ENCODE peak calls at places on chromosomes 16 and 17, in six cellular contexts. One of them, this sample, is unnamed.

GRCh38 chr16:10787304-10787703 is 31.3 kb downstream of the TVP23A start:
- DNase-seq in PC-9: no peak
- DNase-seq in A549: no peak
- DNase-seq in thoracic aorta: no peak
- DNase-seq in mammary epithelial cell: no peak
- DNase-seq in CD8-positive, alpha-beta T cell: no peak
- DNase-seq in this sample: no peak

GRCh38 chr17:41315814-41316430 is 412 bp upstream of the KRTAP17-1 start:
- DNase-seq in thoracic aorta: no peak
- DNase-seq in PC-9: no peak
- DNase-seq in A549: no peak
- DNase-seq in CD8-positive, alpha-beta T cell: no peak
- DNase-seq in mammary epithelial cell: peak
- DNase-seq in this sample: peak

GRCh38 chr16:9235837-9236236 is 144.4 kb downstream of the HAPSTR1 start:
- DNase-seq in CD8-positive, alpha-beta T cell: no peak
- DNase-seq in A549: no peak
- DNase-seq in mammary epithelial cell: no peak
- DNase-seq in PC-9: no peak
- DNase-seq in thoracic aorta: no peak
- DNase-seq in this sample: no peak

GRCh38 chr16:68658258-68658973 is 13.3 kb downstream of the CDH3 start:
- DNase-seq in thoracic aorta: no peak
- DNase-seq in PC-9: peak
- DNase-seq in mammary epithelial cell: peak
- DNase-seq in CD8-positive, alpha-beta T cell: no peak
- DNase-seq in A549: peak
- DNase-seq in this sample: peak

GRCh38 chr17:79921411-79922160 is 82.3 kb upstream of the CBX4 start:
- DNase-seq in CD8-positive, alpha-beta T cell: no peak
- DNase-seq in A549: no peak
- DNase-seq in PC-9: no peak
- DNase-seq in mammary epithelial cell: no peak
- DNase-seq in thoracic aorta: no peak
- DNase-seq in this sample: no peak

GRCh38 chr17:73900516-73900915 is 256.3 kb upstream of the SDK2 start:
- DNase-seq in A549: no peak
- DNase-seq in PC-9: no peak
- DNase-seq in thoracic aorta: no peak
- DNase-seq in CD8-positive, alpha-beta T cell: no peak
- DNase-seq in mammary epithelial cell: no peak
- DNase-seq in this sample: no peak

GRCh38 chr17:39408360-39408759 is 6.9 kb upstream of the FBXL20 start:
- DNase-seq in CD8-positive, alpha-beta T cell: no peak
- DNase-seq in thoracic aorta: no peak
- DNase-seq in PC-9: no peak
- DNase-seq in A549: no peak
- DNase-seq in mammary epithelial cell: no peak
- DNase-seq in this sample: no peak

GRCh38 chr17:28878981-28879380 is 18.6 kb downstream of the FLOT2 start:
- DNase-seq in CD8-positive, alpha-beta T cell: no peak
- DNase-seq in PC-9: peak
- DNase-seq in mammary epithelial cell: peak
- DNase-seq in thoracic aorta: no peak
- DNase-seq in A549: peak
- DNase-seq in this sample: no peak

GRCh38 chr17:50565559-50566350 is 5.2 kb downstream of the CACNA1G start:
- DNase-seq in PC-9: no peak
- DNase-seq in mammary epithelial cell: no peak
- DNase-seq in A549: peak
- DNase-seq in thoracic aorta: no peak
- DNase-seq in CD8-positive, alpha-beta T cell: no peak
- DNase-seq in this sample: no peak

GRCh38 chr16:22397459-22397858 is 23.0 kb upstream of the CDR2 start:
- DNase-seq in CD8-positive, alpha-beta T cell: no peak
- DNase-seq in PC-9: peak
- DNase-seq in A549: no peak
- DNase-seq in thoracic aorta: no peak
- DNase-seq in mammary epithelial cell: peak
- DNase-seq in this sample: peak

GRCh38 chr16:450385-450784 is 24.9 kb downstream of the RAB11FIP3 start:
- DNase-seq in CD8-positive, alpha-beta T cell: no peak
- DNase-seq in PC-9: no peak
- DNase-seq in mammary epithelial cell: no peak
- DNase-seq in A549: no peak
- DNase-seq in thoracic aorta: no peak
- DNase-seq in this sample: no peak

GRCh38 chr16:35599429-35600165 is 2140.2 kb downstream of the TP53TG3F start:
- DNase-seq in PC-9: no peak
- DNase-seq in mammary epithelial cell: no peak
- DNase-seq in CD8-positive, alpha-beta T cell: no peak
- DNase-seq in A549: no peak
- DNase-seq in thoracic aorta: no peak
- DNase-seq in this sample: no peak

GRCh38 chr17:6660765-6661463 is 9.4 kb downstream of the C17orf100 start:
- DNase-seq in CD8-positive, alpha-beta T cell: no peak
- DNase-seq in PC-9: no peak
- DNase-seq in thoracic aorta: no peak
- DNase-seq in mammary epithelial cell: no peak
- DNase-seq in A549: no peak
- DNase-seq in this sample: no peak

GRCh38 chr17:7476474-7476873 is 3.0 kb downstream of the ZBTB4 start:
- DNase-seq in mammary epithelial cell: peak
- DNase-seq in CD8-positive, alpha-beta T cell: no peak
- DNase-seq in PC-9: peak
- DNase-seq in thoracic aorta: no peak
- DNase-seq in A549: peak
- DNase-seq in this sample: peak

GRCh38 chr16:58025351-58026138 is at the start of gene MMP15:
- DNase-seq in mammary epithelial cell: peak
- DNase-seq in thoracic aorta: no peak
- DNase-seq in PC-9: peak
- DNase-seq in A549: peak
- DNase-seq in CD8-positive, alpha-beta T cell: peak
- DNase-seq in this sample: peak

GRCh38 chr17:21125862-21126261 is 902 bp upstream of the DHRS7B start:
- DNase-seq in mammary epithelial cell: no peak
- DNase-seq in PC-9: no peak
- DNase-seq in thoracic aorta: no peak
- DNase-seq in A549: no peak
- DNase-seq in CD8-positive, alpha-beta T cell: peak
- DNase-seq in this sample: no peak

GRCh38 chr16:74732951-74733350 is 32.3 kb upstream of the MLKL start:
- DNase-seq in CD8-positive, alpha-beta T cell: no peak
- DNase-seq in A549: no peak
- DNase-seq in mammary epithelial cell: no peak
- DNase-seq in thoracic aorta: no peak
- DNase-seq in PC-9: no peak
- DNase-seq in this sample: no peak

GRCh38 chr16:9297437-9298113 is 206.1 kb downstream of the HAPSTR1 start:
- DNase-seq in CD8-positive, alpha-beta T cell: no peak
- DNase-seq in A549: peak
- DNase-seq in mammary epithelial cell: no peak
- DNase-seq in thoracic aorta: no peak
- DNase-seq in PC-9: peak
- DNase-seq in this sample: no peak

GRCh38 chr17:58403312-58403711 is 14.0 kb downstream of the RNF43 start:
- DNase-seq in PC-9: no peak
- DNase-seq in A549: no peak
- DNase-seq in thoracic aorta: no peak
- DNase-seq in mammary epithelial cell: peak
- DNase-seq in CD8-positive, alpha-beta T cell: no peak
- DNase-seq in this sample: no peak

GRCh38 chr16:11138769-11139623 is 117.0 kb downstream of the SOCS1 start:
- DNase-seq in A549: no peak
- DNase-seq in PC-9: no peak
- DNase-seq in CD8-positive, alpha-beta T cell: no peak
- DNase-seq in mammary epithelial cell: no peak
- DNase-seq in thoracic aorta: no peak
- DNase-seq in this sample: no peak

GRCh38 chr17:76716146-76716833 is 5.5 kb upstream of the MXRA7 start:
- DNase-seq in A549: no peak
- DNase-seq in mammary epithelial cell: peak
- DNase-seq in CD8-positive, alpha-beta T cell: peak
- DNase-seq in PC-9: no peak
- DNase-seq in thoracic aorta: no peak
- DNase-seq in this sample: no peak

GRCh38 chr17:4082136-4082924 is 60.5 kb downstream of the ZZEF1 start:
- DNase-seq in thoracic aorta: no peak
- DNase-seq in PC-9: no peak
- DNase-seq in A549: no peak
- DNase-seq in CD8-positive, alpha-beta T cell: no peak
- DNase-seq in mammary epithelial cell: no peak
- DNase-seq in this sample: no peak

GRCh38 chr17:50708050-50709000 is 611 bp upstream of the ANKRD40 start:
- DNase-seq in mammary epithelial cell: no peak
- DNase-seq in PC-9: no peak
- DNase-seq in A549: no peak
- DNase-seq in thoracic aorta: no peak
- DNase-seq in CD8-positive, alpha-beta T cell: no peak
- DNase-seq in this sample: no peak

GRCh38 chr16:82264781-82265180 is 94.8 kb upstream of the MPHOSPH6 start:
- DNase-seq in CD8-positive, alpha-beta T cell: no peak
- DNase-seq in thoracic aorta: no peak
- DNase-seq in mammary epithelial cell: no peak
- DNase-seq in PC-9: no peak
- DNase-seq in A549: no peak
- DNase-seq in this sample: no peak

GRCh38 chr17:63039899-63040602 is 74.0 kb downstream of the TANC2 start:
- DNase-seq in PC-9: no peak
- DNase-seq in A549: peak
- DNase-seq in mammary epithelial cell: peak
- DNase-seq in CD8-positive, alpha-beta T cell: no peak
- DNase-seq in thoracic aorta: no peak
- DNase-seq in this sample: peak

GRCh38 chr16:3223913-3224515 is 10.9 kb downstream of the ZNF200 start:
- DNase-seq in PC-9: no peak
- DNase-seq in CD8-positive, alpha-beta T cell: no peak
- DNase-seq in mammary epithelial cell: no peak
- DNase-seq in thoracic aorta: no peak
- DNase-seq in A549: no peak
- DNase-seq in this sample: no peak

GRCh38 chr16:22670551-22670970 is 143.4 kb upstream of the HS3ST2 start:
- DNase-seq in PC-9: no peak
- DNase-seq in mammary epithelial cell: no peak
- DNase-seq in A549: peak
- DNase-seq in CD8-positive, alpha-beta T cell: no peak
- DNase-seq in thoracic aorta: no peak
- DNase-seq in this sample: no peak

GRCh38 chr16:46875243-46875642 is 8.9 kb upstream of the GPT2 start:
- DNase-seq in thoracic aorta: no peak
- DNase-seq in PC-9: no peak
- DNase-seq in A549: no peak
- DNase-seq in CD8-positive, alpha-beta T cell: no peak
- DNase-seq in mammary epithelial cell: no peak
- DNase-seq in this sample: no peak
- H3K27ac ChIP-seq in thoracic aorta: no peak
- H3K27ac ChIP-seq in PC-9: no peak
- H3K27ac ChIP-seq in A549: no peak
- H3K27ac ChIP-seq in CD8-positive, alpha-beta T cell: no peak
- H3K27ac ChIP-seq in mammary epithelial cell: no peak
- H3K27ac ChIP-seq in this sample: no peak

DNA sequence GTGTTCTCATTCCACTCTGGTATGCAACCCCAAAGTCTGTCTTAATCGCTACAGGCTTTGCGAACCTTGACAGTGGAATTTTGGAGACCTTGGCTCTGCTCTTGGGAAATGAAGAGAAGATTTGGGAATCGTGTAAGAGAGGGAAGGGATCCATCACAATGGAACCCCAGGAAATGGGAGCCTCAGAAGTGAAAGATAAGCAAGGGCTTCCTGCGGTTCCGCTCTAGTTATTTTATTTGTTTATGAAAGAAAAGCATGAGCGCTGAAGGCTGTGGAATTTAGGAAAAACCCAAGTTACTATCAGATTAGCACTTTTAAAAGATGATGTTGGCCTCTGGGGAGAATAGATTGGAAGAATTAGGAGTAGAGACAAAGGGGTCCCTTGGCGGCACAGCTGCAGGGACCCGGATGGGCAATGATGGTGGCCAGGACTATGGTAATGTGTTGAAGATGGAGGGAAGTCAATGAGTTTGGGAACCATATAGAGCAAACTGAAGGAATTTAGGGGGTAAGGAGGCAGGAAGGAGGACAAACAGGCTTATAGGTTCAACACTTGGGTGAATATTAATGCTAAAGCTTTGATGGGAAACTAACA is 55.3 kb downstream of the HS3ST3B1 start:
- DNase-seq in CD8-positive, alpha-beta T cell: no peak
- DNase-seq in thoracic aorta: no peak
- DNase-seq in A549: no peak
- DNase-seq in PC-9: no peak
- DNase-seq in mammary epithelial cell: no peak
- DNase-seq in this sample: no peak
- H3K27ac ChIP-seq in CD8-positive, alpha-beta T cell: no peak
- H3K27ac ChIP-seq in thoracic aorta: no peak
- H3K27ac ChIP-seq in A549: no peak
- H3K27ac ChIP-seq in PC-9: no peak
- H3K27ac ChIP-seq in mammary epithelial cell: no peak
- H3K27ac ChIP-seq in this sample: no peak

DNA sequence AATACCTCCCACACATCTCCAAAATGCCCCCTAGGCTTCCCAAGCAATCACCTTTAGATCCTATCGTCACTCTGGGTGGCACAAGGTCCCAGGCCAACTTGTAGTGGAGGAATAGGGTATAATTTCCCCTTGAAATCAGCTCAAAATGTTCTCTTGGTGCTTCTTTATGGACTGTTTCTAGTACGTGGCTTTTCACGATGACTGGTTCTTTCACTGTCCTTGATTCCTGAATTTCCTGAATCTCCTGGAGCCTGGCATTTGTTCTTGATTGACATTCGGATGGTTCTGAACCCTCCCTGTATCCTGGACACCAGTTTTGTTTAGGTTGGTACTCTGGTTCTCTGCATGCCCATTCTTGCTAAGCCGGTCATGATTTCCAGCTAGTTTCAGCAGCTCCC is 6.9 kb upstream of the VPS53 start:
- DNase-seq in mammary epithelial cell: peak
- DNase-seq in thoracic aorta: no peak
- DNase-seq in PC-9: no peak
- DNase-seq in CD8-positive, alpha-beta T cell: no peak
- DNase-seq in A549: no peak
- DNase-seq in this sample: peak
- H3K27ac ChIP-seq in mammary epithelial cell: peak
- H3K27ac ChIP-seq in thoracic aorta: no peak
- H3K27ac ChIP-seq in PC-9: no peak
- H3K27ac ChIP-seq in CD8-positive, alpha-beta T cell: no peak
- H3K27ac ChIP-seq in A549: no peak
- H3K27ac ChIP-seq in this sample: peak

DNA sequence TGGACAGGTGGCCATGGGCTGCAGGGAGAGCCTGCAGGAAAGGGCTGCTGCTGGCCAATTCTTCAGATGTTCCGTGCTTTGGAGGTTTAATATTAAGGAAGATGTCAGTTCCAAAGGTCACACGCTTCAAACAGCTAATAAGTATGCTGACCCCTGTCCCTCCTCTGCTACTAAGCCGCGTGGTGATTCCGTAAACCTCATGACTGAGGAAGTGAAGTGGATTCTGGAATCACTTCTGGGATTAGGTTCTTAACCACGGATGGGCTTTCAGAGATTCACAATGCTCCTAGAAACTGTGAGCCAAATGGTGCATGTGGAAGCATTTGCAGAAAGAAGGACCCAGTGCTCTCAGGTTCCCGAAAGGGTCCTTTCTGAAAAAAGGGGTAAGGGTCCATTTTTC is 28.5 kb upstream of the ERN1 start:
- DNase-seq in PC-9: no peak
- DNase-seq in CD8-positive, alpha-beta T cell: no peak
- DNase-seq in thoracic aorta: no peak
- DNase-seq in A549: no peak
- DNase-seq in mammary epithelial cell: no peak
- DNase-seq in this sample: no peak
- H3K27ac ChIP-seq in PC-9: no peak
- H3K27ac ChIP-seq in CD8-positive, alpha-beta T cell: no peak
- H3K27ac ChIP-seq in thoracic aorta: no peak
- H3K27ac ChIP-seq in A549: no peak
- H3K27ac ChIP-seq in mammary epithelial cell: no peak
- H3K27ac ChIP-seq in this sample: no peak

This sample was measured in epithelial cell of prostate.